ENCODE peak calls at places on chromosomes 4 and X, in six cellular contexts. B is CD4-positive, CD25-positive, alpha-beta regulatory T cell; G is psoas muscle; L is pancreas; F is A549; E is stomach. Y is an unnamed sample.

GRCh38 chrX:113644426-113644825 is 803.8 kb upstream of the AMOT start:
- DNase-seq in L (no peak), B (no peak), E (no peak), F (no peak), G (no peak), Y (no peak)

GRCh38 chrX:77440310-77440709 is 6.9 kb upstream of the FGF16 start:
- DNase-seq in E (no peak), G (no peak), B (no peak), L (no peak), F (no peak), Y (no peak)

GRCh38 chr4:836781-837301 is 10.9 kb upstream of the CPLX1 start:
- DNase-seq in L (peak; percentile 78), E (no peak), F (no peak), G (peak; percentile 40), B (no peak), Y (no peak)

GRCh38 chrX:39427492-39428289 is 626.4 kb downstream of the MID1IP1 start:
- DNase-seq in B (peak; percentile 56), F (no peak), L (no peak), E (no peak), G (no peak), Y (no peak)

GRCh38 chr4:54607067-54607466 is 50.7 kb upstream of the KIT start:
- DNase-seq in L (no peak), F (no peak), E (no peak), G (no peak), B (no peak), Y (no peak)

GRCh38 chrX:46254623-46255022 is 290.6 kb downstream of the ZNF674 start:
- DNase-seq in F (no peak), E (no peak), G (no peak), L (no peak), B (no peak), Y (no peak)

GRCh38 chr4:81498046-81498445 is 26.3 kb upstream of the RASGEF1B start:
- DNase-seq in L (no peak), E (no peak), B (no peak), G (no peak), F (no peak), Y (no peak)

GRCh38 chr4:47011189-47011518 is 17.8 kb upstream of the GABRA4 start:
- DNase-seq in F (no peak), B (no peak), L (no peak), G (no peak), E (no peak), Y (no peak)

GRCh38 chr4:55312491-55313101 is 33.4 kb upstream of the SRD5A3 start:
- DNase-seq in F (no peak), E (peak; percentile 34), L (peak; percentile 53), B (peak; percentile 54), G (no peak), Y (peak; percentile 39)

GRCh38 chr4:5924466-5925125 is 31.7 kb upstream of the CRMP1 start:
- DNase-seq in B (no peak), E (no peak), L (no peak), G (no peak), F (no peak), Y (no peak)

GRCh38 chr4:150173420-150173819 is 95.2 kb downstream of the DCLK2 start:
- DNase-seq in F (no peak), E (no peak), L (no peak), B (no peak), G (no peak), Y (no peak)

GRCh38 chr4:151530783-151531182 is 121.8 kb downstream of the FHIP1A start:
- DNase-seq in B (no peak), E (no peak), L (no peak), G (no peak), F (no peak), Y (no peak)

GRCh38 chrX:7254144-7254543 is 106.2 kb upstream of the PUDP start:
- DNase-seq in F (no peak), E (no peak), L (no peak), G (no peak), B (no peak), Y (no peak)

GRCh38 chr4:113823291-113823659 is 61.7 kb upstream of the CAMK2D start:
- DNase-seq in L (no peak), F (no peak), E (no peak), B (peak; percentile 9), G (no peak), Y (no peak)

GRCh38 chrX:10582215-10582733 is 38.1 kb downstream of the MID1 start:
- DNase-seq in L (no peak), F (no peak), E (no peak), B (no peak), G (no peak), Y (no peak)

GRCh38 chr4:135197650-135198049 is 996.1 kb upstream of the PABPC4L start:
- DNase-seq in B (no peak), G (no peak), F (no peak), L (no peak), E (no peak), Y (no peak)

GRCh38 chr4:1574601-1575417 is 109.3 kb downstream of the FAM53A start:
- DNase-seq in E (no peak), L (no peak), B (no peak), F (no peak), G (peak; percentile 42), Y (no peak)

GRCh38 chr4:15035152-15035551 is 32.9 kb downstream of the CPEB2 start:
- DNase-seq in G (no peak), B (peak; percentile 35), E (no peak), L (no peak), F (no peak), Y (no peak)

GRCh38 chr4:56078866-56079265 is 130.1 kb downstream of the CEP135 start:
- DNase-seq in B (no peak), G (no peak), L (no peak), F (no peak), E (no peak), Y (no peak)

GRCh38 chr4:13888112-13888511 is 260.6 kb upstream of the BOD1L1 start:
- DNase-seq in L (no peak), G (no peak), E (no peak), F (no peak), B (no peak), Y (no peak)

GRCh38 chrX:40471965-40472648 is 108.7 kb upstream of the ATP6AP2 start:
- DNase-seq in G (no peak), B (peak; percentile 25), F (no peak), L (peak; percentile 46), E (peak; percentile 38), Y (peak; percentile 15)

DNA sequence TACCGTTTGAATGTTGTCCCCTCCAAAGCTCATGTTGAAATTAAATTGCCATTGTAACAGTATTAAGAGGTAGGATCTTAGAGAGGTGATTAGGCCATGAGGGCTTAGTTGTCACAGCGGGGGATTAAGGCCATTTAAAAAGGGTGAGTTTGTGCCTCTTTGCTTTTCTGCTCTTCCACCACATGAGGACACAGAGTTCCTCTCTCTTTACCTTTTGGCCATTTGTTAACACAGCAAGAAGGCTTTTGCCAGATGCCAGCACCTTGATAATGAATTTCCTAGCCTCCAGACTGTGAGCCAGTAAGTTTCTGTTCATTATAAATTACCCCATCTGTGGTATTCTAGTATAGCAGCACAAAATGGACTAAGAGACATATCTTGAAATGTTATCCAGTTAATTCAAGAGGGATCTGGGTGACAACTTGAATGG is 7.8 kb upstream of the HERC3 start:
- DNase-seq in G (no peak), L (no peak), E (no peak), F (no peak), B (no peak), Y (no peak)
- H3K4me3 ChIP-seq in G (no peak overlapping the region), L (no peak overlapping the region), E (no peak overlapping the region), F (no peak overlapping the region), B (no peak overlapping the region), Y (no peak overlapping the region)

GRCh38 chrX:9207142-9207541 is 173.2 kb upstream of the FAM9B start:
- DNase-seq in G (no peak), F (no peak), L (no peak), E (no peak), B (no peak), Y (no peak)

GRCh38 chrX:9211269-9211668 is 177.3 kb upstream of the FAM9B start:
- DNase-seq in B (no peak), G (no peak), F (no peak), E (no peak), L (no peak), Y (no peak)

GRCh38 chrX:9204560-9204959 is 170.6 kb upstream of the FAM9B start:
- DNase-seq in L (no peak), E (no peak), B (no peak), G (no peak), F (peak; percentile 7), Y (no peak)

DNA sequence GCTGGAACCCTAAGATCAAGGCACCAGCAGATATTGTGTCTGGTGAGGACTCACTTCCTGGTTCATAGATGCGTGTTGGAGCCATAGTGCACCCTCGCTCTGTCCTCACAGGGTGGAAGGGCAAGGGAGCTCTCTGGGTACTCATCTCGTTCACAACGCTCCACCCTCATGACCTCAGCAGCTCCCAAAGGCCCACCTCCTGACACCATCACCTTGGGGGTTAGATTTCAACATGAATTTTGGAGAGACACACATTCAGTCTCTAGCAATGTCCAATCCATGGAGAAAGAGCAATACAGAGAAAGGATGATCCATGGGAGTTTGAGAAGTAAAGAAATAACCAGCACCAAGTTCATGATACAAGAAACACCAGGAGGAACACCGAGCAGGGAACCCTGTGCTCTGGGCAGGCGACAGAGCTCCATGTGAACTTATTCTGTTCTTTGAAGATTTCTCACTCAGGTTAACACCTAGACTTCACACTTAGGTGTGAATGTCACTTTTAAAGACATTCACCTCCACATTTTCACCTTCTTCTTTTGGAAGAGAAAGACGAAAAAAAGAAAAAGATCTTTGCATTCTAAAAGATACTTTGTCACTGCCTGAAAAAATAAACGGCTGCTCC is 171.8 kb upstream of the FAM9B start:
- DNase-seq in B (no peak), G (no peak), E (no peak), L (no peak), F (no peak), Y (no peak)
- H3K4me1 ChIP-seq in B (no peaks in the 10 kb centered on the region), G (no peaks in the 10 kb centered on the region), E (no peaks in the 10 kb centered on the region), L (no peaks in the 10 kb centered on the region), F (peaks cover 14% of the 10 kb centered on the region), Y (no peaks in the 10 kb centered on the region)

GRCh38 chrX:66633541-66633940 is 5.3 kb downstream of the EDA2R start:
- DNase-seq in F (no peak), G (no peak), E (no peak), L (no peak), B (no peak), Y (no peak)

GRCh38 chrX:66634272-66634671 is 4.6 kb downstream of the EDA2R start:
- DNase-seq in B (no peak), G (no peak), E (no peak), F (no peak), L (no peak), Y (no peak)

GRCh38 chrX:66635360-66635759 is 3.5 kb downstream of the EDA2R start:
- DNase-seq in F (no peak), G (no peak), B (no peak), E (no peak), L (no peak), Y (no peak)

GRCh38 chrX:66632986-66633385 is 5.9 kb downstream of the EDA2R start:
- DNase-seq in E (no peak), F (no peak), G (no peak), L (no peak), B (no peak), Y (no peak)

GRCh38 chrX:66638591-66639500 is at the start of gene EDA2R:
- DNase-seq in B (peak; percentile 54), L (peak; percentile 42), G (no peak), F (peak; percentile 54), E (no peak), Y (peak; percentile 17)
- H3K4me3 ChIP-seq in B (no peak within 1 kb of the TSS), L (no peak within 1 kb of the TSS), G (peak within 1 kb of the TSS; percentile 39), F (peak within 1 kb of the TSS; percentile 79), E (peak within 1 kb of the TSS; percentile 32), Y (no peak within 1 kb of the TSS)

DNA sequence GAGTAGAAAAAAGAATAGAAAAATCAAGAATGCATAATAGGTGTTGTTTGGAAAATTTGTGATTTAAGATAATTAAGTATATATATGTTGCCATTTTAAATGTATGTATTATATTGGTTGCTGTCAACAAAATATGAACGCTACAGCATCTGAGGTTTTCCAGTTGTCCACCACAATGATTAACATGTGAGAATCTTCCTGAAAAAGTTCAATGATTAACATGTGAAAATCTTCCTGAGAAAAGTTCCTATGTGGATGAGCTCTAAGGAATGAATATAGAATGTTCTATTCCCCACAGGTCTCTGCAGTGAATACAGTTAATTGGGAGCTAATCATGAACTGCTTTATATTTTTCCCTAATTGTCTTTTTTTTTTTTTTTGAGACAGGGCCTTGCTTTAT is 214.7 kb downstream of the CBR4 start:
- DNase-seq in F (no peak), G (no peak), B (no peak), L (no peak), E (no peak), Y (no peak)
- H3K4me1 ChIP-seq in F (peaks cover 55% of the 10 kb centered on the region), G (peaks cover 31% of the 10 kb centered on the region), B (no peaks in the 10 kb centered on the region), L (no peaks in the 10 kb centered on the region), E (peaks cover 23% of the 10 kb centered on the region), Y (no peaks in the 10 kb centered on the region)